ENCODE peak calls at places on chromosomes 11 and 22, in nine cellular contexts. E is GM23248, Z is OCI-LY7, Q is SK-N-SH, D is hepatocyte, U is IMR-90, I is A549, T is mesenchymal stem cell, B is HCT116. J is an unnamed sample.

GRCh38 chr22:37525073-37525745 is 6.0 kb upstream of the CARD10 start:
- DNase-seq in Q (peak; percentile 37), D (peak; percentile 68), Z (no peak), T (peak; percentile 87), B (peak; percentile 60), E (peak; percentile 98), I (peak; percentile 60), U (peak; percentile 84), J (peak; percentile 95)

GRCh38 chr22:32501797-32502290 is 27.2 kb downstream of the FBXO7 start:
- DNase-seq in D (no peak), B (no peak), T (no peak), U (peak; percentile 3), Q (no peak), E (peak; percentile 25), Z (no peak), I (no peak), J (no peak)

GRCh38 chr22:23144432-23144831 is 845 bp upstream of the RAB36 start:
- DNase-seq in D (no peak), E (no peak), Z (no peak), B (no peak), I (no peak), U (no peak), T (no peak), Q (no peak), J (no peak)

GRCh38 chr22:31995807-31996206 is 47.3 kb upstream of the SLC5A1 start:
- DNase-seq in E (no peak), I (no peak), Z (no peak), B (no peak), U (no peak), Q (no peak), T (no peak), D (no peak), J (no peak)

GRCh38 chr22:37484115-37485005 is 1.8 kb downstream of the MFNG start:
- DNase-seq in Z (peak; percentile 93), Q (no peak), D (no peak), E (no peak), U (no peak), I (no peak), T (no peak), B (no peak), J (no peak)

GRCh38 chr11:66864924-66865697 is 8.2 kb downstream of the LRFN4 start:
- DNase-seq in E (peak; percentile 21), Q (no peak), I (no peak), B (no peak), T (no peak), Z (no peak), U (no peak), D (no peak), J (no peak)

GRCh38 chr11:13984616-13985474 is 22.3 kb downstream of the SPON1 start:
- DNase-seq in D (peak; percentile 54), T (peak; percentile 88), E (peak; percentile 88), Z (peak; percentile 10), B (no peak), Q (peak; percentile 31), U (peak; percentile 95), I (no peak), J (peak; percentile 2)

GRCh38 chr22:35380013-35380412 is 883 bp upstream of the HMOX1 start:
- DNase-seq in I (no peak), Z (no peak), Q (no peak), B (no peak), E (peak; percentile 71), U (peak; percentile 17), T (peak; percentile 67), D (peak; percentile 44), J (peak; percentile 73)

DNA sequence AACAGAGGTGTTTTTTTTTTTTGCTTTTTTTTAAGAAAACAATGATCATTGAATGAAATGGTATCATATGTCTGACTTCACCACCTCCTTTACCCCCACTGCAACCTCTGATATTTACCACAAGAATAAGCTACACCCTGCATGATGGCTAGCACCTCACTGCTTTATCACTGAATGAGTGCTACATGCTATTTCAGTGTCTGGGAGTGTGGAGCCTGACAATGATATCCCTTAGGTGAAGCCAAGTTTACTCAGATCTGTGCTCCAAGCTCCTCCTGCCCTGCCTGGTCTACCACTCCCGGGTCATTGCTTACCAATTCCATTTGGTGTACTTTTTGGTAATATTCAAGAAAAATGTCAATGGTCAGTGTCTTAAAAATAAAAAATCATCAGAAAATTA is 21.1 kb downstream of the MMP20 start:
- DNase-seq in T (no peak), Q (no peak), E (no peak), U (no peak), B (no peak), I (no peak), D (no peak), Z (no peak), J (no peak)
- H3K4me2 ChIP-seq in T (no peak overlapping the region), Q (no peak overlapping the region), E (no peak overlapping the region), U (no peak overlapping the region), B (peak overlapping the region; percentile 68), I (peak overlapping the region; percentile 5), D (no peak overlapping the region), Z (no peak overlapping the region), J (no peak overlapping the region)

DNA sequence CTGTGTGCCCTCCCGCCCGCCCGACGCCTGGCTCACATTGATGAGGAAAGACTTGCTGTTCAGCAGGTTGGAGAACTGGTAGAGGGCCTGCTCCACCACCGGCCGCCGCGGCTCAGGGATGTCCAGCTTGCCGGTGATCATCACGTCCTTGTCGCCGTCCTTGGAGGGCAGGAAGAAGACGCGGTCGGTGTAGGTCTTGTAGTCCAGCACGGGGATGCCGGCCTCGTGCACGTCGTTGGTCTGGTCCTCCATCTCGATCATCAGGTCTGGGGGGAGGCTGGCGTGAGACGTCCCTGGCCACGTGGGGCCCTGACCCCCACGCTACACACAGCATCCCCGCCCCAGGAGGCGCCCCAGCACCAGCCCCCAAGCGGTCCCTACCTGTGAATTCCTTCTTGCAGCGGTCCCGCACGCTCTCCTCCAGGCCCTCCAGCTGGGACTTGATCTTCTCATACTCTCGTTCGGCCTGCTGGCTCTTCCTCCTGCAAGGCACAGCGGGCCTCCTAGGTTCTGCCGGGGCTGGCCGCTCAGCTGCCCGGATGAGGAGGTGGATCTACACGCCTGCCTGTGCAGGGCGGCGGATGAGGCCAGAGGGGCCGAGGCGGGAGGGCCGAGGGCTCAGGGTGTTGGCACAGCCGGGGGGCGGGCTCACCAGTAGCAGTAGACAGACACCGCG is 10.7 kb upstream of the MAPK11 start:
- DNase-seq in B (no peak), Q (no peak), E (no peak), D (no peak), T (no peak), Z (no peak), I (no peak), U (no peak), J (no peak)
- H3K4me2 ChIP-seq in B (no peak overlapping the region), Q (no peak overlapping the region), E (no peak overlapping the region), D (no peak overlapping the region), T (no peak overlapping the region), Z (no peak overlapping the region), I (no peak overlapping the region), U (no peak overlapping the region), J (no peak overlapping the region)

DNA sequence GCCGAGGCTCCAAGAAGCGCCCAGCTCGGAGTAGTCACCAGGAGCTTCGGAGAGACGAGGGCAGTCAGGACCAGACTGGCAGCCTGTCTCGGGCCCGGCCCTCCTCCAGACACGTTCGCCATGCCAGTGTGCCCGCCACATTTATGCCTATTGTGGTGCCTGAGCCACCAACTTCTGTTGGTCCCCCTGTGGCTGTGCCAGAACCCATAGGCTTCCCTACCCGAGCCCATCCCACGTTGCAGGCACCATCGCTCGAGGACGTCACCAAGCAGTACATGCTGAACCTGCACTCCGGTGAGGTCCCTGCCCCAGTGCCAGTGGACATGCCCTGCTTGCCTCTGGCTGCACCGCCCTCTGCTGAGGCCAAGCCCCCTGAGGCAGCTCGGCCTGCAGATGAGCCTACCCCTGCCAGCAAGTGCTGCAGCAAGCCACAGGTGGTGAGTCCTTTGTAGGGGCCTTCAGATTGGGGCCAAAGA is 3.4 kb downstream of the ARHGEF17 start:
- DNase-seq in Q (no peak), D (no peak), T (no peak), I (no peak), Z (no peak), E (no peak), U (no peak), B (no peak), J (no peak)
- H3K4me2 ChIP-seq in Q (peak overlapping the region; percentile 99), D (peak overlapping the region; percentile 85), T (peak overlapping the region; percentile 35), I (peak overlapping the region; percentile 37), Z (no peak overlapping the region), E (peak overlapping the region; percentile 86), U (peak overlapping the region; percentile 95), B (no peak overlapping the region), J (peak overlapping the region; percentile 53)

GRCh38 chr22:19772673-19773469 is 12.3 kb downstream of the TBX1 start:
- DNase-seq in E (no peak), Z (peak; percentile 98), D (no peak), B (no peak), I (no peak), T (no peak), Q (no peak), U (no peak), J (no peak)

GRCh38 chr22:19774628-19775027 is 14.1 kb downstream of the TBX1 start:
- DNase-seq in Z (no peak), I (no peak), U (no peak), Q (no peak), B (no peak), T (no peak), D (no peak), E (no peak), J (no peak)

GRCh38 chr22:19776433-19777031 is 16.0 kb downstream of the TBX1 start:
- DNase-seq in E (peak; percentile 50), B (no peak), T (peak; percentile 34), D (no peak), U (peak; percentile 19), Z (peak; percentile 31), I (no peak), Q (no peak), J (no peak)

GRCh38 chr22:19773470-19774040 is 13.0 kb downstream of the TBX1 start:
- DNase-seq in U (no peak), T (no peak), Z (no peak), E (no peak), D (no peak), B (no peak), I (no peak), Q (no peak), J (no peak)

GRCh38 chr22:19775496-19776325 is 15.1 kb downstream of the TBX1 start:
- DNase-seq in T (no peak), Z (peak; percentile 36), U (no peak), D (no peak), Q (no peak), B (no peak), I (no peak), E (no peak), J (no peak)
- H3K4me2 ChIP-seq in T (no peak overlapping the region), Z (peak overlapping the region; percentile 19), U (no peak overlapping the region), D (no peak overlapping the region), Q (no peak overlapping the region), B (no peak overlapping the region), I (no peak overlapping the region), E (no peak overlapping the region), J (no peak overlapping the region)

J was measured in trophoblast cell.